ENCODE peak calls at places on chromosomes 16 and 17, in ten cellular contexts. One of them, this sample, is unnamed. For H3K4me1, the result is how much of the 10 kb centered on the place peaks cover.

GRCh38 chr16:84836234-84836647 is 16.5 kb downstream of the CRISPLD2 start:
- DNase-seq in mucosa of descending colon: no peak
- DNase-seq in Karpas-422: no peak
- DNase-seq in mammary epithelial cell: peak
- DNase-seq in adrenal gland: no peak
- DNase-seq in left ventricle myocardium inferior: peak
- DNase-seq in spleen: no peak
- DNase-seq in tibial nerve: peak
- DNase-seq in pancreas: no peak
- DNase-seq in psoas muscle: peak
- DNase-seq in this sample: no peak

GRCh38 chr16:64137976-64138375 is 983.9 kb downstream of the CDH11 start:
- DNase-seq in mucosa of descending colon: no peak
- DNase-seq in Karpas-422: no peak
- DNase-seq in mammary epithelial cell: no peak
- DNase-seq in adrenal gland: no peak
- DNase-seq in left ventricle myocardium inferior: no peak
- DNase-seq in spleen: no peak
- DNase-seq in tibial nerve: no peak
- DNase-seq in pancreas: no peak
- DNase-seq in psoas muscle: no peak
- DNase-seq in this sample: no peak

GRCh38 chr17:80892900-80893603 is 98.6 kb upstream of the CHMP6 start:
- DNase-seq in mucosa of descending colon: no peak
- DNase-seq in Karpas-422: no peak
- DNase-seq in mammary epithelial cell: peak
- DNase-seq in adrenal gland: peak
- DNase-seq in left ventricle myocardium inferior: no peak
- DNase-seq in spleen: no peak
- DNase-seq in tibial nerve: no peak
- DNase-seq in pancreas: peak
- DNase-seq in psoas muscle: peak
- DNase-seq in this sample: peak

GRCh38 chr17:56289321-56289720 is 136.0 kb downstream of the ANKFN1 start:
- DNase-seq in mucosa of descending colon: no peak
- DNase-seq in Karpas-422: no peak
- DNase-seq in mammary epithelial cell: no peak
- DNase-seq in adrenal gland: no peak
- DNase-seq in left ventricle myocardium inferior: no peak
- DNase-seq in spleen: no peak
- DNase-seq in tibial nerve: no peak
- DNase-seq in pancreas: no peak
- DNase-seq in psoas muscle: no peak
- DNase-seq in this sample: no peak

GRCh38 chr17:15048933-15049539 is 216.1 kb downstream of the PMP22 start:
- DNase-seq in mucosa of descending colon: no peak
- DNase-seq in Karpas-422: no peak
- DNase-seq in mammary epithelial cell: no peak
- DNase-seq in adrenal gland: no peak
- DNase-seq in left ventricle myocardium inferior: no peak
- DNase-seq in spleen: no peak
- DNase-seq in tibial nerve: no peak
- DNase-seq in pancreas: no peak
- DNase-seq in psoas muscle: no peak
- DNase-seq in this sample: no peak

GRCh38 chr16:89268987-89269735 is 51.7 kb downstream of the ZNF778 start:
- DNase-seq in mucosa of descending colon: no peak
- DNase-seq in Karpas-422: no peak
- DNase-seq in mammary epithelial cell: no peak
- DNase-seq in adrenal gland: peak
- DNase-seq in left ventricle myocardium inferior: no peak
- DNase-seq in spleen: no peak
- DNase-seq in tibial nerve: peak
- DNase-seq in pancreas: no peak
- DNase-seq in psoas muscle: no peak
- DNase-seq in this sample: no peak

GRCh38 chr17:34168989-34169388 is 86.1 kb upstream of the CCL2 start:
- DNase-seq in mucosa of descending colon: no peak
- DNase-seq in Karpas-422: no peak
- DNase-seq in mammary epithelial cell: no peak
- DNase-seq in adrenal gland: no peak
- DNase-seq in left ventricle myocardium inferior: no peak
- DNase-seq in spleen: no peak
- DNase-seq in tibial nerve: no peak
- DNase-seq in pancreas: no peak
- DNase-seq in psoas muscle: no peak
- DNase-seq in this sample: no peak

GRCh38 chr16:86751081-86752030 is 173.0 kb downstream of the FOXL1 start:
- DNase-seq in mucosa of descending colon: no peak
- DNase-seq in Karpas-422: no peak
- DNase-seq in mammary epithelial cell: peak
- DNase-seq in adrenal gland: no peak
- DNase-seq in left ventricle myocardium inferior: no peak
- DNase-seq in spleen: peak
- DNase-seq in tibial nerve: no peak
- DNase-seq in pancreas: no peak
- DNase-seq in psoas muscle: no peak
- DNase-seq in this sample: peak

GRCh38 chr17:72165202-72165972 is 44.6 kb downstream of the SOX9 start:
- DNase-seq in mucosa of descending colon: no peak
- DNase-seq in Karpas-422: no peak
- DNase-seq in mammary epithelial cell: no peak
- DNase-seq in adrenal gland: no peak
- DNase-seq in left ventricle myocardium inferior: no peak
- DNase-seq in spleen: no peak
- DNase-seq in tibial nerve: no peak
- DNase-seq in pancreas: no peak
- DNase-seq in psoas muscle: no peak
- DNase-seq in this sample: no peak

GRCh38 chr17:61399131-61400057 is at the start of gene TBX2:
- DNase-seq in mucosa of descending colon: peak
- DNase-seq in Karpas-422: no peak
- DNase-seq in mammary epithelial cell: peak
- DNase-seq in adrenal gland: peak
- DNase-seq in left ventricle myocardium inferior: peak
- DNase-seq in spleen: peak
- DNase-seq in tibial nerve: peak
- DNase-seq in pancreas: no peak
- DNase-seq in psoas muscle: peak
- DNase-seq in this sample: no peak

GRCh38 chr16:51168755-51169154 is 17.7 kb upstream of the SALL1 start:
- DNase-seq in mucosa of descending colon: no peak
- DNase-seq in Karpas-422: no peak
- DNase-seq in mammary epithelial cell: no peak
- DNase-seq in adrenal gland: no peak
- DNase-seq in left ventricle myocardium inferior: no peak
- DNase-seq in spleen: no peak
- DNase-seq in tibial nerve: no peak
- DNase-seq in pancreas: no peak
- DNase-seq in psoas muscle: no peak
- DNase-seq in this sample: no peak

GRCh38 chr17:77692571-77693161 is 265.8 kb upstream of the TNRC6C start:
- DNase-seq in mucosa of descending colon: no peak
- DNase-seq in Karpas-422: no peak
- DNase-seq in mammary epithelial cell: peak
- DNase-seq in adrenal gland: peak
- DNase-seq in left ventricle myocardium inferior: no peak
- DNase-seq in spleen: no peak
- DNase-seq in tibial nerve: no peak
- DNase-seq in pancreas: no peak
- DNase-seq in psoas muscle: no peak
- DNase-seq in this sample: no peak

GRCh38 chr17:44247346-44248219 is 20.4 kb downstream of the SLC4A1 start:
- DNase-seq in mucosa of descending colon: peak
- DNase-seq in Karpas-422: no peak
- DNase-seq in mammary epithelial cell: no peak
- DNase-seq in adrenal gland: no peak
- DNase-seq in left ventricle myocardium inferior: peak
- DNase-seq in spleen: no peak
- DNase-seq in tibial nerve: no peak
- DNase-seq in pancreas: no peak
- DNase-seq in psoas muscle: peak
- DNase-seq in this sample: no peak

GRCh38 chr17:17088104-17088485 is 45.8 kb downstream of the MPRIP start:
- DNase-seq in mucosa of descending colon: no peak
- DNase-seq in Karpas-422: no peak
- DNase-seq in mammary epithelial cell: no peak
- DNase-seq in adrenal gland: no peak
- DNase-seq in left ventricle myocardium inferior: no peak
- DNase-seq in spleen: peak
- DNase-seq in tibial nerve: no peak
- DNase-seq in pancreas: no peak
- DNase-seq in psoas muscle: no peak
- DNase-seq in this sample: no peak

DNA sequence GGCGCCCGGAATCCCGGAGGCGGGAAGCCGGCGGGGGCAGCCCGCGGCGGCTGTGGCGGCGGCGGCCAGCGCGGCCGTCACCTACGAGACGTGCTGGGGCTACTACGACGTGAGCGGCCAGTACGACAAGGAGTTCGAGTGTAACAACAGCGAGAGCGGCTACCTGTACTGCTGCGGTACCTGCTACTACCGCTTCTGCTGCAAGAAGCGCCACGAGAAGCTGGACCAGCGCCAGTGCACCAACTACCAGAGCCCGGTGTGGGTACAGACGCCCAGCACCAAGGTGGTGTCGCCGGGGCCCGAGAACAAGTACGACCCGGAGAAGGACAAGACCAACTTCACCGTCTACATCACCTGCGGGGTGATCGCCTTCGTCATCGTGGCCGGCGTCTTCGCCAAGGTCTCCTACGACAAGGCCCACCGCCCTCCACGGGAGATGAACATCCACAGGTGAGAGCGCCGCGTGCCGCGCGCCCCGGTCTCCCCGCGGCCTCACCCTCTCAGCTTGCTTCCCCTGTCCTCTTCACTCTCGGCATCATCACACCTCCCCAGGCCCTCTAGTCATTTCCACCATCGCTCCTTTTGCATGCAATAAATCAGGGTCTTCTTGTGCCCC is 706 bp downstream of the SHISA6 start:
- DNase-seq in mucosa of descending colon: peak
- DNase-seq in Karpas-422: no peak
- DNase-seq in mammary epithelial cell: no peak
- DNase-seq in adrenal gland: no peak
- DNase-seq in left ventricle myocardium inferior: no peak
- DNase-seq in spleen: no peak
- DNase-seq in tibial nerve: no peak
- DNase-seq in pancreas: peak
- DNase-seq in psoas muscle: no peak
- DNase-seq in this sample: no peak
- H3K4me3 ChIP-seq in mucosa of descending colon: no peak
- H3K4me3 ChIP-seq in Karpas-422: no peak
- H3K4me3 ChIP-seq in mammary epithelial cell: no peak
- H3K4me3 ChIP-seq in adrenal gland: no peak
- H3K4me3 ChIP-seq in left ventricle myocardium inferior: peak
- H3K4me3 ChIP-seq in spleen: no peak
- H3K4me3 ChIP-seq in tibial nerve: peak
- H3K4me3 ChIP-seq in pancreas: no peak
- H3K4me3 ChIP-seq in psoas muscle: peak
- H3K4me3 ChIP-seq in this sample: no peak

GRCh38 chr17:65527381-65527780 is 34.1 kb downstream of the AXIN2 start:
- DNase-seq in mucosa of descending colon: no peak
- DNase-seq in Karpas-422: no peak
- DNase-seq in mammary epithelial cell: no peak
- DNase-seq in adrenal gland: no peak
- DNase-seq in left ventricle myocardium inferior: no peak
- DNase-seq in spleen: peak
- DNase-seq in tibial nerve: no peak
- DNase-seq in pancreas: no peak
- DNase-seq in psoas muscle: no peak
- DNase-seq in this sample: no peak
- H3K4me1 ChIP-seq in mucosa of descending colon: under half
- H3K4me1 ChIP-seq in Karpas-422: under half
- H3K4me1 ChIP-seq in mammary epithelial cell: under half
- H3K4me1 ChIP-seq in adrenal gland: under half
- H3K4me1 ChIP-seq in left ventricle myocardium inferior: under half
- H3K4me1 ChIP-seq in spleen: under half
- H3K4me1 ChIP-seq in tibial nerve: under half
- H3K4me1 ChIP-seq in pancreas: under half
- H3K4me1 ChIP-seq in psoas muscle: under half
- H3K4me1 ChIP-seq in this sample: under half

DNA sequence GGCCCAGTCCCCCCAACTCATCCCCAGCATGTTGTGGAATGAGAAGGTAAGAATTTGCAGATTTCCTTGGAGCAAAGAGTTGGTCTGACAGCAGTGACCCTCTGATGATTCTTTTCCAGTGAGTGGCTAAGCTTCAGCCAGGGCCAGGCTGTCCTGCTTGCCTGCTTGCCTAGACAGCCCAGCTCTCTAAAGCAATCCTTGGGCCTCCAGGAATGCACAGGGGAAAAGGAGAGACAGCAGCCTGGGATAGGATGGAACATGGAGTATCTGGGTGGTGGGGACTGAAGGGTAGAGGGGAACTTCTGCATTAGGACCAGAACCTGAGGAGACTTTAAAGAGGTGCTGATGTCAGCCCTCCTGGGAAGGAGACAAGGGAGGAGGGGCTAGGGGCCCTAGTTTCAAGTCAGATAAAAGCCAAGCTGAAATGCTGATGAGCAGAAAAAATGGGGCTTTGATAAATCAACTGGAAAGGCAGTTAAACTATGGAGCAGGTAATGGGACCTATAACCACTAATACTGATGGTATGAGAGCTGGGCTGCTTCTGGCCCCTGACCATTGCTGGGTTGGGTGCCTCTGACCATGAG is 1.8 kb downstream of the HOXB7 start:
- DNase-seq in mucosa of descending colon: no peak
- DNase-seq in Karpas-422: peak
- DNase-seq in mammary epithelial cell: no peak
- DNase-seq in adrenal gland: no peak
- DNase-seq in left ventricle myocardium inferior: no peak
- DNase-seq in spleen: no peak
- DNase-seq in tibial nerve: no peak
- DNase-seq in pancreas: no peak
- DNase-seq in psoas muscle: no peak
- DNase-seq in this sample: no peak
- H3K4me3 ChIP-seq in mucosa of descending colon: no peak
- H3K4me3 ChIP-seq in Karpas-422: peak
- H3K4me3 ChIP-seq in mammary epithelial cell: no peak
- H3K4me3 ChIP-seq in adrenal gland: no peak
- H3K4me3 ChIP-seq in left ventricle myocardium inferior: no peak
- H3K4me3 ChIP-seq in spleen: no peak
- H3K4me3 ChIP-seq in tibial nerve: no peak
- H3K4me3 ChIP-seq in pancreas: no peak
- H3K4me3 ChIP-seq in psoas muscle: no peak
- H3K4me3 ChIP-seq in this sample: no peak

DNA sequence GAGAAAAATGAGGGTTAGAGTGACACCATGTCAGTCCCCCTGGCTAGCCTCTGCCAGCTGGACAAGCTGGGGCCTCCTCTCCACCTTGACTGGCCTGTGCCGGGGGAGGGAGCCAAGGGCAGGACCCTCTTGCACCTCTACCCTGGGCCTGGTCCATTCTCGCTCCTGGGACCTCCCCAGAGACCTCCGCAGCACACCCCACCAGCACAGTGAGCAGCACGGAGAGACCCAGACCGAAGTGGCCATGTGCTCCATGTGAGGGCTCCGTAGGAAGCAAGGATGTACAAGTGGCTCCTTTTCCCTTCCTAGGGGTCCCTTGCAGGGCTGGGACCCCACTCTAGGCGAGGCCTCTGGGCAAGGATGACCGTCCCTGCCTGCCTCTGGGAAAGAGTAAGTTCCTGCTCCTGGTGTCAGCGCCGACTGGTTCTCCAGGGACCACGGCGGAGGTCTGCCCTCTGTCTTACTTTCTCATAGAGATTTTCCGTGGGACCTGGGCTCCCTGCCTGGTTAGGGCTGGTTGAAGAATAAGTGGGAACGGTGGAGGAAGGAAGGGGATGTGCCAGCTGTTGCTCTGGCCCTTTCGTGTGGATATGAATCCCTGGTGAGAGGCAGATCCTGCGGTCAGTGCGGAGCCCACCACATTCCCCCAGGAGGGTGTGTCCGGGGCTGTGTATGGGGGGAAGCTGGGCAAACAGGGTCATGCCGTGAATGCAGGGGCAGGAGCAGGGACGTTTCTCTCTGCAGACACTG is 124.2 kb downstream of the METRNL start:
- DNase-seq in mucosa of descending colon: peak
- DNase-seq in Karpas-422: no peak
- DNase-seq in mammary epithelial cell: no peak
- DNase-seq in adrenal gland: no peak
- DNase-seq in left ventricle myocardium inferior: peak
- DNase-seq in spleen: peak
- DNase-seq in tibial nerve: peak
- DNase-seq in pancreas: peak
- DNase-seq in psoas muscle: peak
- DNase-seq in this sample: peak
- H3K4me1 ChIP-seq in mucosa of descending colon: under half
- H3K4me1 ChIP-seq in Karpas-422: under half
- H3K4me1 ChIP-seq in mammary epithelial cell: under half
- H3K4me1 ChIP-seq in adrenal gland: under half
- H3K4me1 ChIP-seq in left ventricle myocardium inferior: half or more
- H3K4me1 ChIP-seq in spleen: half or more
- H3K4me1 ChIP-seq in tibial nerve: under half
- H3K4me1 ChIP-seq in pancreas: under half
- H3K4me1 ChIP-seq in psoas muscle: under half
- H3K4me1 ChIP-seq in this sample: under half

This sample was measured in endothelial cell of umbilical vein.